ENCODE peak calls at places on chromosomes 16 and 17, in seven cellular contexts. H is IMR-90, E is mesenchymal stem cell, A is mesendoderm, N is H9, Z is neuronal stem cell, O is H1. I is an unnamed sample.

GRCh38 chr16:9092963-9093477 is 1.6 kb downstream of the HAPSTR1 start:
- DNase-seq in H (no peak), E (no peak), A (peak), N (no peak), Z (no peak), O (no peak), I (peak)

GRCh38 chr17:39155654-39156053 is 4.2 kb upstream of the PLXDC1 start:
- DNase-seq in H (no peak), E (no peak), A (no peak), N (no peak), Z (no peak), O (no peak), I (peak)

GRCh38 chr17:8066841-8067775 is 20.4 kb downstream of the ALOX12B start:
- DNase-seq in H (no peak), E (no peak), A (no peak), N (no peak), Z (no peak), O (no peak), I (no peak)

GRCh38 chr16:12340151-12340733 is 363.7 kb downstream of the SNX29 start:
- DNase-seq in H (peak), E (peak), A (peak), N (peak), Z (no peak), O (no peak), I (peak)

GRCh38 chr16:86457621-86458456 is 52.5 kb upstream of the FOXF1 start:
- DNase-seq in H (peak), E (peak), A (no peak), N (no peak), Z (no peak), O (no peak), I (no peak)

GRCh38 chr17:14201087-14201486 is 35.6 kb downstream of the CDRT15 start:
- DNase-seq in H (peak), E (no peak), A (no peak), N (no peak), Z (no peak), O (no peak), I (no peak)

GRCh38 chr17:48894886-48895285 is 2.3 kb downstream of the ATP5MC1 start:
- DNase-seq in H (no peak), E (no peak), A (no peak), N (no peak), Z (no peak), O (no peak), I (no peak)

GRCh38 chr17:14334919-14335318 is 34.0 kb downstream of the HS3ST3B1 start:
- DNase-seq in H (no peak), E (no peak), A (no peak), N (no peak), Z (no peak), O (no peak), I (no peak)

GRCh38 chr17:3647769-3648540 is 11.4 kb downstream of the CTNS start:
- DNase-seq in H (peak), E (peak), A (peak), N (peak), Z (no peak), O (no peak), I (peak)

GRCh38 chr17:61411114-61411943 is 11.7 kb downstream of the TBX2 start:
- DNase-seq in H (peak), E (peak), A (peak), N (peak), Z (peak), O (no peak), I (peak)

GRCh38 chr17:81868674-81869220 is 2.4 kb downstream of the ARHGDIA start:
- DNase-seq in H (peak), E (peak), A (peak), N (peak), Z (no peak), O (no peak), I (peak)

GRCh38 chr17:80216473-80217456 is 3.4 kb downstream of the SGSH start:
- DNase-seq in H (no peak), E (no peak), A (no peak), N (no peak), Z (no peak), O (no peak), I (no peak)
- H3K23ac ChIP-seq in H (no peak), E (no peak), A (no peak), N (no peak), Z (no peak), O (no peak), I (peak)

GRCh38 chr16:72925631-72925979 is 122.3 kb downstream of the ZFHX3 start:
- DNase-seq in H (no peak), E (no peak), A (no peak), N (no peak), Z (no peak), O (no peak), I (no peak)

GRCh38 chr16:72924918-72925630 is 122.9 kb downstream of the ZFHX3 start:
- DNase-seq in H (no peak), E (no peak), A (no peak), N (no peak), Z (no peak), O (no peak), I (no peak)

GRCh38 chr16:72926671-72927070 is 121.3 kb downstream of the ZFHX3 start:
- DNase-seq in H (no peak), E (no peak), A (no peak), N (no peak), Z (no peak), O (no peak), I (no peak)

GRCh38 chr16:72927199-72928088 is 120.5 kb downstream of the ZFHX3 start:
- DNase-seq in H (peak), E (peak), A (no peak), N (no peak), Z (no peak), O (no peak), I (no peak)

DNA sequence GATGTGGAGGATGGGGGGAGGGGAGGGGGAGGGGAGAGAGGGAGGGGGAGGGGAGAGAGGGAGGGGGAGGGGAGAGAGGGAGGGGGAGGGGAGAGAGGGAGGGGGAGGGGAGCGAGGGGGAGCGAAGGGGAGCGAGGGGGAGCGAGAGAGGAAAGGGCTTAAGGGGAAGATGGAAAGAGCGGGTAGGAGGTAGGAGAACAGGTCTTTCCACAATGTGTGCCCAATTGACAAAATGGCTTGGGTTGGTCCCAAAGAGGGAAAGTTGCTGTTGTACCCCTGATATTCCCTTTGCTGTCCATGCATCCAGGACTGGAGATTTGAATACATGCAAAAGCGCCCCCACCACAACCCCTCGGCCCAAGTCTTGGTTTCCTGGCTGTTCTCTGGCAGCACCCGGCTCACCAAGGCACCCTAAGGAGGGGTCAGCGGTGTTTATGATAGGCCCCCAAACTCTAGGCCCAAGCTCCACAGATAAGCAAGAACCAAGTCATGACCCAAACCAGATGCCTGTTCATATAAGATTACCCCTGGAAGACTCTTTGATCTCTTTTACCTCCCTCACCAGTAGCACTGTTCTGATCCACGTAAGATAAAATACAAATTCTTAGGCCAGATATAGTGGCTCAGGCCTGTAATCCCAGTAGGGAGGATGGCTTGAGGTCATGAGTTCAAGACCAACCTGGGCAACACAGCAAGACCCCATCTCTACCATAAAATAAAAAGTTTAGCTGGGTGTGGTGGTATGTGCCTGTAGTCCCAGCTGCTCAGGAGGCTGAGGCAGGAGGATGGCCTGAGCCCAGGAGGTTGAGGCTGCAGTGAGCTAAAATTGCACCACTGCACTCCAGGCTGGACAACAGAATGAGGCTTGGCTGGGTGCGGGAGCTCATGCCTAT is 119.6 kb downstream of the ZFHX3 start:
- DNase-seq in H (no peak), E (no peak), A (no peak), N (no peak), Z (no peak), O (no peak), I (peak)
- H3K23ac ChIP-seq in H (no peak), E (no peak), A (no peak), N (no peak), Z (no peak), O (no peak), I (no peak)

DNA sequence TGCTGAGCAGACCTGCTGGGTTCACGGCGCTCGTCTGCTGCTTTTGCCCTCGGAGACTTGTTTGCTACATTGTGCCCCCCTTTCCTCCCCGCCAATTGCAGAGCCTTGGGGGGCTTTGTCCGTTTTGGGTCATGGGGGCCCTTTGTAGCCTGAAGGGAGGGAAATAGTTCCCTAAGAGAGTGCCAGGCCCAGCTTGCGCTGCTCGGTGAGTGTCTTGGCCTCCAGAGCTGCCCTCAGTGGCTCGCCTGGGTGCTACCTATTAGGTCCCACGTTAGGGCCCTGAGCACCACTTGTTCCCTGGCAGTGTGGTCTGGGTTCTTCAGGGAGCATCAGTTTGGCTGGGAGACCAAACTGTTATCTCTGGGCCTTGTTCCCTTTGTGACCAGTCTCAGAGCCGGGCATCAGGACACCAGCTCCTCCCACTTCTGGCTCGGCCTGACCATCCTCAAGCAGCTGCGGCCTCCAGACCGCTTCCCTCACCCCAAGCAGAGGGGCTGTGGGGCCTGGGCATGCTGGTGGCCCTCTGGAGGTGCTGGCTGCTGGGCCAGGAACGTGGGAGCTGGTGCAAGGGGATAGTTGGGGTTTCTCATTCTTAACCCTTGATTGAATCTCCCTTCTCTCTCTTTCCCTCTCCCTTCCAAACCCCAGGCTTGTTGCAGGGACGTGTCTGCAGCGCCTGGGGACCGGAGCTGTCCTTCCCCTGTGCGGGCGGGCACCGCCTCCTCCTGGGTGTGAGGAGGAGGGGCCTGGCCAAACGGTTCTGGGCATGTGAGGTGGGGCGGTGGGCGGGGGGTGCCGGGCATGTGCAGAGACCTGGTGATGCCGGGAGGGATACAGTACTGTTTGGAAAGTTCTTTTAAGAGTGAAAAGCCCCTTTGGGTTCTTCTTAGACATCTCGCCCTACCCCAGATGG is 16.0 kb upstream of the ITGB4 start:
- DNase-seq in H (no peak), E (no peak), A (no peak), N (no peak), Z (no peak), O (no peak), I (no peak)
- H3K23ac ChIP-seq in H (no peak), E (no peak), A (no peak), N (no peak), Z (no peak), O (no peak), I (no peak)

GRCh38 chr17:83007504-83008475 is 71.6 kb upstream of the METRNL start:
- DNase-seq in H (no peak), E (no peak), A (no peak), N (no peak), Z (no peak), O (no peak), I (no peak)
- H3K23ac ChIP-seq in H (no peak), E (no peak), A (no peak), N (no peak), Z (no peak), O (no peak), I (no peak)

GRCh38 chr17:77544347-77544746 is 403.6 kb downstream of the SEC14L1 start:
- DNase-seq in H (no peak), E (no peak), A (no peak), N (no peak), Z (no peak), O (no peak), I (no peak)
- H3K23ac ChIP-seq in H (no peak), E (no peak), A (no peak), N (no peak), Z (no peak), O (no peak), I (no peak)

GRCh38 chr16:7338826-7339225 is 6.2 kb downstream of the RBFOX1 start:
- DNase-seq in H (no peak), E (no peak), A (peak), N (no peak), Z (no peak), O (no peak), I (no peak)
- H3K23ac ChIP-seq in H (no peak), E (no peak), A (no peak), N (no peak), Z (no peak), O (no peak), I (no peak)

GRCh38 chr16:55955439-55955838 is 80.3 kb upstream of the CES5A start:
- DNase-seq in H (no peak), E (no peak), A (no peak), N (no peak), Z (no peak), O (no peak), I (no peak)

GRCh38 chr16:55954906-55955305 is 79.7 kb upstream of the CES5A start:
- DNase-seq in H (no peak), E (no peak), A (no peak), N (no peak), Z (no peak), O (no peak), I (no peak)

GRCh38 chr16:55955845-55956244 is 80.7 kb upstream of the CES5A start:
- DNase-seq in H (no peak), E (no peak), A (no peak), N (no peak), Z (no peak), O (no peak), I (no peak)
- H3K23ac ChIP-seq in H (no peak), E (no peak), A (no peak), N (no peak), Z (no peak), O (no peak), I (no peak)

DNA sequence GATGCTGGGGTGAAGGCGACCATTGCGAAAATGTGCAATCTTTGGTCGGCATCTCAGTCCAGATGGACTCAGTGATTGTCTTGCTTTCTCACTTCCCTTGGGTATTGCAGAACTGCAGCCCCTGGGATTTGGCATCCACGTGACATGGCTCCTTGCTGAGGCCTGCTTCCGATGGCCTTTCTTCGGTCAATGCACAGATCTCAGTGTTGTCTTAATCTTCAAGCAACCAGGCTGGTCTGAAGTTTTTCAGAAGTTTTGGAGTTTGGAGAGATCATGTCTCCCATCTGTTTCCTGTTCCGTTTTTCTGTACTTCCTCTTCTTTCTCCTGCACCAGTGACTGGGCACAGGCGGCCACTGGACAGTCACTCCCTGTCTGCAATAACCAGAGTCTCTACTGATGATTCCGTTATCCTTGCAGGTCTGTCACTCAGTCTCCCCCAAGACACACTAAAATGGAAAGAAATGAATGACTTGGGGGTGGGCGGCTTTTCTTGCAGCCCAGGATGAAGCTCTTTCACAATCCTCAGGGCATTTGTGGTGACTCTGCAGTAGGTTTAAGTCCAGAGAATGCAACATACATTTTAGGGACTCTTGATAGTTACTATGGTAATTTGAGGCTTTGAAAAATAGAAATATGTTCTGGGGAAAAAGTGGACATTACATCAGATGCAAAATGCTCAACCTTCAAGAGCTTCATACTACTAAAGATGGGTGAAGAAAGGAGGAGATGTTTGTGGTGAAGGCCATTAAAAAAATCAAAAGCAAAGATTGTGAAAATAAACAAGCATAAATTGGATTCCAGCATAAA is 106.3 kb upstream of the ZFHX3 start:
- DNase-seq in H (no peak), E (no peak), A (no peak), N (no peak), Z (no peak), O (no peak), I (peak)
- H3K23ac ChIP-seq in H (no peak), E (no peak), A (no peak), N (no peak), Z (no peak), O (no peak), I (no peak)

GRCh38 chr16:82627811-82628339 is 1.1 kb downstream of the CDH13 start:
- DNase-seq in H (peak), E (peak), A (no peak), N (peak), Z (no peak), O (no peak), I (no peak)

GRCh38 chr16:82628741-82629140 is 2.0 kb downstream of the CDH13 start:
- DNase-seq in H (no peak), E (peak), A (no peak), N (no peak), Z (no peak), O (no peak), I (no peak)

GRCh38 chr16:82630688-82631087 is 3.9 kb downstream of the CDH13 start:
- DNase-seq in H (peak), E (peak), A (no peak), N (no peak), Z (no peak), O (no peak), I (no peak)

GRCh38 chr16:82630219-82630618 is 3.5 kb downstream of the CDH13 start:
- DNase-seq in H (peak), E (peak), A (no peak), N (no peak), Z (no peak), O (no peak), I (no peak)

DNA sequence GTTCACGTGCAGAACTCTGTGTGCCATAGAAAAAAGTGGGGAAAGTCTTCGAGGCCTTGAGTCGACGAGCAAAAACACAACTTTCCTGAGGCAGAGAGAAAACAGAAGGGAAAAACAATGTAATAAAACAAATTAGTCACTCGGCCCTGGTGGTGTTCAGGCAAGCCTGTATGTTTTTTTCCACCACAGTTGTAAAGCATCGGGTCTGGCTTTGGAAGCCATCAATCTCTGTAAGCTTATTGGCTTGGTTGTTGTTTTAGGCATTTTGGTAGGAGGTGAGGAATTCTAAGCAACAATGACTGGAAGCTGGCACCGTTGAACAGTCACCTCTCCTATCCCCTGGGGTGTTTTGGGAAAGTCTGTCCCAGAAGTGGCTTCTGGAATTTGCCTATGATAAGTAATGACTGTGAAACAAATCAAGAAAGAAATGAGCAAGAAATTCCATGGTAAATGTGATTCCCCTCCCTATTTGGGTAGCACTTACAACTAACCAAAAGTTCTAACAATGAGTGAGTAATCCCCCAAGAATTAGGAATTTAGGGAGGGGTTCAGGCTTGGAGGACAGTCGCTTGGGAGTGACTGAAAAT is 2.8 kb downstream of the CDH13 start:
- DNase-seq in H (peak), E (peak), A (peak), N (no peak), Z (no peak), O (no peak), I (no peak)
- H3K23ac ChIP-seq in H (peak), E (no peak), A (no peak), N (no peak), Z (no peak), O (no peak), I (no peak)

I was measured in trophoblast cell.